ENCODE peak calls at places on chromosomes 11 and 22, in six cellular contexts. One of them, this sample, is unnamed.

GRCh38 chr22:36432592-36433317 is 45.0 kb upstream of the MYH9 start:
- DNase-seq in thoracic aorta: no peak
- DNase-seq in astrocyte of the spinal cord: peak
- DNase-seq in fibroblast of mammary gland: no peak
- DNase-seq in prostate gland: no peak
- DNase-seq in GM12865: no peak
- DNase-seq in this sample: no peak

GRCh38 chr22:43811777-43812148 is 342 bp downstream of the EFCAB6 start:
- DNase-seq in thoracic aorta: no peak
- DNase-seq in astrocyte of the spinal cord: no peak
- DNase-seq in fibroblast of mammary gland: peak
- DNase-seq in prostate gland: no peak
- DNase-seq in GM12865: peak
- DNase-seq in this sample: no peak

GRCh38 chr11:134470238-134470637 is 58.2 kb upstream of the B3GAT1 start:
- DNase-seq in thoracic aorta: no peak
- DNase-seq in astrocyte of the spinal cord: no peak
- DNase-seq in fibroblast of mammary gland: no peak
- DNase-seq in prostate gland: no peak
- DNase-seq in GM12865: no peak
- DNase-seq in this sample: no peak

GRCh38 chr11:110092577-110093406 is at the start of gene ZC3H12C:
- DNase-seq in thoracic aorta: peak
- DNase-seq in astrocyte of the spinal cord: peak
- DNase-seq in fibroblast of mammary gland: peak
- DNase-seq in prostate gland: peak
- DNase-seq in GM12865: peak
- DNase-seq in this sample: peak

GRCh38 chr11:77592727-77593126 is 3.0 kb downstream of the AQP11 start:
- DNase-seq in thoracic aorta: no peak
- DNase-seq in astrocyte of the spinal cord: no peak
- DNase-seq in fibroblast of mammary gland: no peak
- DNase-seq in prostate gland: no peak
- DNase-seq in GM12865: no peak
- DNase-seq in this sample: no peak

GRCh38 chr11:117634756-117635593 is 162.0 kb downstream of the DSCAML1 start:
- DNase-seq in thoracic aorta: no peak
- DNase-seq in astrocyte of the spinal cord: no peak
- DNase-seq in fibroblast of mammary gland: peak
- DNase-seq in prostate gland: no peak
- DNase-seq in GM12865: no peak
- DNase-seq in this sample: no peak

GRCh38 chr22:45918455-45919370 is 58.2 kb downstream of the WNT7B start:
- DNase-seq in thoracic aorta: no peak
- DNase-seq in astrocyte of the spinal cord: peak
- DNase-seq in fibroblast of mammary gland: no peak
- DNase-seq in prostate gland: no peak
- DNase-seq in GM12865: no peak
- DNase-seq in this sample: no peak

GRCh38 chr11:72771507-72771906 is 19.3 kb upstream of the ARAP1 start:
- DNase-seq in thoracic aorta: no peak
- DNase-seq in astrocyte of the spinal cord: peak
- DNase-seq in fibroblast of mammary gland: peak
- DNase-seq in prostate gland: no peak
- DNase-seq in GM12865: no peak
- DNase-seq in this sample: no peak

GRCh38 chr11:103731681-103732080 is 304.8 kb upstream of the DDI1 start:
- DNase-seq in thoracic aorta: no peak
- DNase-seq in astrocyte of the spinal cord: no peak
- DNase-seq in fibroblast of mammary gland: peak
- DNase-seq in prostate gland: no peak
- DNase-seq in GM12865: no peak
- DNase-seq in this sample: no peak

GRCh38 chr11:576791-577610 is 731 bp downstream of the PHRF1 start:
- DNase-seq in thoracic aorta: no peak
- DNase-seq in astrocyte of the spinal cord: no peak
- DNase-seq in fibroblast of mammary gland: no peak
- DNase-seq in prostate gland: no peak
- DNase-seq in GM12865: no peak
- DNase-seq in this sample: no peak

GRCh38 chr11:120241277-120241676 is 1.3 kb downstream of the POU2F3 start:
- DNase-seq in thoracic aorta: no peak
- DNase-seq in astrocyte of the spinal cord: no peak
- DNase-seq in fibroblast of mammary gland: no peak
- DNase-seq in prostate gland: peak
- DNase-seq in GM12865: no peak
- DNase-seq in this sample: no peak

GRCh38 chr11:27055065-27055682 is 14.6 kb downstream of the BBOX1 start:
- DNase-seq in thoracic aorta: no peak
- DNase-seq in astrocyte of the spinal cord: peak
- DNase-seq in fibroblast of mammary gland: peak
- DNase-seq in prostate gland: no peak
- DNase-seq in GM12865: no peak
- DNase-seq in this sample: no peak

GRCh38 chr11:14242733-14243132 is 116.2 kb downstream of the RRAS2 start:
- DNase-seq in thoracic aorta: no peak
- DNase-seq in astrocyte of the spinal cord: no peak
- DNase-seq in fibroblast of mammary gland: no peak
- DNase-seq in prostate gland: no peak
- DNase-seq in GM12865: no peak
- DNase-seq in this sample: no peak

GRCh38 chr11:79925570-79925969 is 484.7 kb upstream of the TENM4 start:
- DNase-seq in thoracic aorta: no peak
- DNase-seq in astrocyte of the spinal cord: no peak
- DNase-seq in fibroblast of mammary gland: no peak
- DNase-seq in prostate gland: no peak
- DNase-seq in GM12865: peak
- DNase-seq in this sample: no peak

GRCh38 chr11:65436412-65437032 is 13.9 kb downstream of the NEAT1 start:
- DNase-seq in thoracic aorta: no peak
- DNase-seq in astrocyte of the spinal cord: peak
- DNase-seq in fibroblast of mammary gland: peak
- DNase-seq in prostate gland: peak
- DNase-seq in GM12865: no peak
- DNase-seq in this sample: no peak

GRCh38 chr11:73334244-73335203 is 26.4 kb downstream of the ARHGEF17 start:
- DNase-seq in thoracic aorta: peak
- DNase-seq in astrocyte of the spinal cord: peak
- DNase-seq in fibroblast of mammary gland: peak
- DNase-seq in prostate gland: no peak
- DNase-seq in GM12865: peak
- DNase-seq in this sample: no peak

GRCh38 chr11:100994966-100995365 is 134.6 kb downstream of the PGR start:
- DNase-seq in thoracic aorta: no peak
- DNase-seq in astrocyte of the spinal cord: no peak
- DNase-seq in fibroblast of mammary gland: no peak
- DNase-seq in prostate gland: no peak
- DNase-seq in GM12865: no peak
- DNase-seq in this sample: no peak

GRCh38 chr22:37658133-37659065 is at the start of gene PDXP:
- DNase-seq in thoracic aorta: peak
- DNase-seq in astrocyte of the spinal cord: peak
- DNase-seq in fibroblast of mammary gland: peak
- DNase-seq in prostate gland: peak
- DNase-seq in GM12865: peak
- DNase-seq in this sample: peak

GRCh38 chr11:37907461-37908223 is 1309.6 kb upstream of the RAG2 start:
- DNase-seq in thoracic aorta: no peak
- DNase-seq in astrocyte of the spinal cord: no peak
- DNase-seq in fibroblast of mammary gland: no peak
- DNase-seq in prostate gland: no peak
- DNase-seq in GM12865: no peak
- DNase-seq in this sample: no peak

GRCh38 chr11:2816941-2817421 is 68.6 kb downstream of the CDKN1C start:
- DNase-seq in thoracic aorta: no peak
- DNase-seq in astrocyte of the spinal cord: peak
- DNase-seq in fibroblast of mammary gland: peak
- DNase-seq in prostate gland: peak
- DNase-seq in GM12865: no peak
- DNase-seq in this sample: no peak

GRCh38 chr11:38543311-38543710 is 1945.3 kb upstream of the RAG2 start:
- DNase-seq in thoracic aorta: no peak
- DNase-seq in astrocyte of the spinal cord: peak
- DNase-seq in fibroblast of mammary gland: peak
- DNase-seq in prostate gland: no peak
- DNase-seq in GM12865: no peak
- DNase-seq in this sample: no peak

GRCh38 chr22:30261134-30261533 is 5.5 kb downstream of the OSM start:
- DNase-seq in thoracic aorta: no peak
- DNase-seq in astrocyte of the spinal cord: no peak
- DNase-seq in fibroblast of mammary gland: peak
- DNase-seq in prostate gland: no peak
- DNase-seq in GM12865: no peak
- DNase-seq in this sample: no peak

GRCh38 chr22:46761017-46761416 is 1.4 kb upstream of the TBC1D22A start:
- DNase-seq in thoracic aorta: no peak
- DNase-seq in astrocyte of the spinal cord: no peak
- DNase-seq in fibroblast of mammary gland: no peak
- DNase-seq in prostate gland: no peak
- DNase-seq in GM12865: no peak
- DNase-seq in this sample: no peak

GRCh38 chr11:73201249-73201648 is 16.8 kb upstream of the P2RY2 start:
- DNase-seq in thoracic aorta: no peak
- DNase-seq in astrocyte of the spinal cord: no peak
- DNase-seq in fibroblast of mammary gland: peak
- DNase-seq in prostate gland: peak
- DNase-seq in GM12865: no peak
- DNase-seq in this sample: no peak

GRCh38 chr22:29014301-29014700 is 47.3 kb downstream of the C22orf31 start:
- DNase-seq in thoracic aorta: no peak
- DNase-seq in astrocyte of the spinal cord: no peak
- DNase-seq in fibroblast of mammary gland: no peak
- DNase-seq in prostate gland: no peak
- DNase-seq in GM12865: no peak
- DNase-seq in this sample: no peak

GRCh38 chr11:3627291-3627690 is 14.5 kb downstream of the ART5 start:
- DNase-seq in thoracic aorta: no peak
- DNase-seq in astrocyte of the spinal cord: peak
- DNase-seq in fibroblast of mammary gland: peak
- DNase-seq in prostate gland: no peak
- DNase-seq in GM12865: no peak
- DNase-seq in this sample: no peak

GRCh38 chr11:108854366-108854765 is 189.5 kb downstream of the DDX10 start:
- DNase-seq in thoracic aorta: no peak
- DNase-seq in astrocyte of the spinal cord: peak
- DNase-seq in fibroblast of mammary gland: no peak
- DNase-seq in prostate gland: no peak
- DNase-seq in GM12865: peak
- DNase-seq in this sample: peak

GRCh38 chr11:115717215-115717584 is 213.0 kb upstream of the CADM1 start:
- DNase-seq in thoracic aorta: no peak
- DNase-seq in astrocyte of the spinal cord: no peak
- DNase-seq in fibroblast of mammary gland: no peak
- DNase-seq in prostate gland: no peak
- DNase-seq in GM12865: no peak
- DNase-seq in this sample: no peak

GRCh38 chr11:62607729-62608128 is 4.8 kb downstream of the EML3 start:
- DNase-seq in thoracic aorta: no peak
- DNase-seq in astrocyte of the spinal cord: no peak
- DNase-seq in fibroblast of mammary gland: no peak
- DNase-seq in prostate gland: no peak
- DNase-seq in GM12865: peak
- DNase-seq in this sample: no peak

GRCh38 chr22:17266261-17266971 is 47.2 kb upstream of the ADA2 start:
- DNase-seq in thoracic aorta: no peak
- DNase-seq in astrocyte of the spinal cord: peak
- DNase-seq in fibroblast of mammary gland: no peak
- DNase-seq in prostate gland: no peak
- DNase-seq in GM12865: no peak
- DNase-seq in this sample: no peak

GRCh38 chr11:1534682-1535081 is 37.4 kb downstream of the DUSP8 start:
- DNase-seq in thoracic aorta: no peak
- DNase-seq in astrocyte of the spinal cord: no peak
- DNase-seq in fibroblast of mammary gland: peak
- DNase-seq in prostate gland: no peak
- DNase-seq in GM12865: no peak
- DNase-seq in this sample: no peak

GRCh38 chr11:121595717-121596156 is 143.0 kb upstream of the SORL1-AS1 start:
- DNase-seq in thoracic aorta: peak
- DNase-seq in astrocyte of the spinal cord: peak
- DNase-seq in fibroblast of mammary gland: peak
- DNase-seq in prostate gland: peak
- DNase-seq in GM12865: no peak
- DNase-seq in this sample: no peak

GRCh38 chr11:69376155-69377028 is 82.4 kb downstream of the MYEOV start:
- DNase-seq in thoracic aorta: no peak
- DNase-seq in astrocyte of the spinal cord: no peak
- DNase-seq in fibroblast of mammary gland: no peak
- DNase-seq in prostate gland: no peak
- DNase-seq in GM12865: no peak
- DNase-seq in this sample: no peak

GRCh38 chr22:41746563-41747400 is 47.5 kb downstream of the MEI1 start:
- DNase-seq in thoracic aorta: peak
- DNase-seq in astrocyte of the spinal cord: peak
- DNase-seq in fibroblast of mammary gland: peak
- DNase-seq in prostate gland: peak
- DNase-seq in GM12865: peak
- DNase-seq in this sample: peak
- TF ChIP-seq CTCF in thoracic aorta: peak
- TF ChIP-seq CTCF in astrocyte of the spinal cord: peak
- TF ChIP-seq CTCF in fibroblast of mammary gland: peak
- TF ChIP-seq CTCF in prostate gland: no peak
- TF ChIP-seq CTCF in GM12865: peak
- TF ChIP-seq CTCF in this sample: peak

GRCh38 chr11:87022738-87023137 is 15.0 kb upstream of the TMEM135 start:
- DNase-seq in thoracic aorta: no peak
- DNase-seq in astrocyte of the spinal cord: no peak
- DNase-seq in fibroblast of mammary gland: no peak
- DNase-seq in prostate gland: no peak
- DNase-seq in GM12865: no peak
- DNase-seq in this sample: no peak
- H3K4me3 ChIP-seq in thoracic aorta: no peak
- H3K4me3 ChIP-seq in astrocyte of the spinal cord: no peak
- H3K4me3 ChIP-seq in fibroblast of mammary gland: no peak
- H3K4me3 ChIP-seq in prostate gland: no peak
- H3K4me3 ChIP-seq in GM12865: no peak
- H3K4me3 ChIP-seq in this sample: no peak

GRCh38 chr11:44095506-44096359 is at the start of gene EXT2:
- DNase-seq in thoracic aorta: peak
- DNase-seq in astrocyte of the spinal cord: peak
- DNase-seq in fibroblast of mammary gland: peak
- DNase-seq in prostate gland: peak
- DNase-seq in GM12865: peak
- DNase-seq in this sample: peak
- TF ChIP-seq CTCF in thoracic aorta: peak
- TF ChIP-seq CTCF in astrocyte of the spinal cord: peak
- TF ChIP-seq CTCF in fibroblast of mammary gland: peak
- TF ChIP-seq CTCF in prostate gland: peak
- TF ChIP-seq CTCF in GM12865: peak
- TF ChIP-seq CTCF in this sample: peak

DNA sequence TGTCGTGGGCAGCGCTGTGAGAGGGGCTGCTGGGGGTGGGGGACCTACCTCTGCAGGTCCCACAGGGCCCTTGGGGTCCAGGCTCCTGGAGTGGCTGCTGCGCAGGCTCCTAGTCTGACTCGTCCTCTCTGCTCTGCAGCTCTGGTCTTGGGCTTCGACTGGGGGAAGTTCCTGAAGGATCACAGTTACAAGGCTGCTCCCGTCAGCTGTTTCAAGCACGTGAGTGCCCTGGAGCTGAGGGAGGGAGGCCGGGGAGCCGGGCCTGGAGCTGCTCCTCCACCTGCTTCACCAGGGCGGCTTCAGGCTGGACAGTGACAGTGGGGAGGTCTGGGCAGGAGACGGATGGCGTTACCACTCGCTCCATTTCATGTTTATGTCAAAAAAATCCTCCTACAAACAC is 11.9 kb downstream of the L3MBTL2 start:
- DNase-seq in thoracic aorta: no peak
- DNase-seq in astrocyte of the spinal cord: no peak
- DNase-seq in fibroblast of mammary gland: peak
- DNase-seq in prostate gland: no peak
- DNase-seq in GM12865: no peak
- DNase-seq in this sample: no peak
- H3K4me3 ChIP-seq in thoracic aorta: no peak
- H3K4me3 ChIP-seq in astrocyte of the spinal cord: no peak
- H3K4me3 ChIP-seq in fibroblast of mammary gland: no peak
- H3K4me3 ChIP-seq in prostate gland: no peak
- H3K4me3 ChIP-seq in GM12865: no peak
- H3K4me3 ChIP-seq in this sample: no peak

This sample was measured in GM12864.